ENCODE peak calls at places on chromosome 13, in seven cellular contexts. Z is skeletal muscle cell; L is HS-5; O is stimulated activated CD4-positive, alpha-beta T cell treated with anti-CD3 and anti-CD28 coated beads, Interleukin-15, amount 100 ng/mL, for 24 hours; K is stimulated activated CD8-positive, alpha-beta memory T cell treated with anti-CD3 and anti-CD28 coated beads, Interleukin-12 subunit alpha, Interleukin-12 subunit beta, amount 100 ng/mL, for 4 hours; H is progenitor cell of endocrine pancreas; A is HAP-1. Q is an unnamed sample.

GRCh38 chr13:104086759-104087158 is 1020.5 kb upstream of the SLC10A2 start:
- DNase-seq in O (no peak), A (no peak), H (no peak), Z (no peak), K (no peak), L (no peak), Q (no peak)

GRCh38 chr13:95059306-95059705 is 241.9 kb downstream of the ABCC4 start:
- DNase-seq in Z (no peak), K (no peak), H (no peak), L (no peak), A (no peak), O (no peak), Q (no peak)

GRCh38 chr13:24520733-24521132 is 8.2 kb upstream of the PARP4 start:
- DNase-seq in Z (no peak), K (no peak), L (no peak), A (no peak), H (no peak), O (no peak), Q (no peak)

GRCh38 chr13:46516624-46517318 is 36.2 kb upstream of the LRCH1 start:
- DNase-seq in Z (peak; percentile 76), L (no peak), K (no peak), A (no peak), H (no peak), O (no peak), Q (peak; percentile 90)

GRCh38 chr13:34577051-34577450 is 365.0 kb upstream of the NBEA start:
- DNase-seq in O (no peak), K (no peak), L (peak; percentile 13), H (no peak), Z (no peak), A (no peak), Q (no peak)

GRCh38 chr13:90534617-90535340 is 812.7 kb upstream of the MIR17HG start:
- DNase-seq in O (no peak), A (no peak), L (no peak), H (no peak), K (no peak), Z (no peak), Q (no peak)

GRCh38 chr13:43229506-43229905 is 206.1 kb downstream of the DNAJC15 start:
- DNase-seq in K (no peak), Z (no peak), L (no peak), A (no peak), H (no peak), O (no peak), Q (no peak)

GRCh38 chr13:73870970-73871935 is 263.0 kb downstream of the KLF12 start:
- DNase-seq in A (no peak), K (no peak), O (peak; percentile 18), Z (peak; percentile 91), L (no peak), H (no peak), Q (peak; percentile 88)

GRCh38 chr13:28429685-28430290 is 65.1 kb downstream of the FLT1 start:
- DNase-seq in L (no peak), K (no peak), Z (no peak), O (no peak), H (no peak), A (no peak), Q (no peak)

GRCh38 chr13:50200988-50201387 is 185.7 kb downstream of the KCNRG start:
- DNase-seq in O (no peak), Z (no peak), A (no peak), H (no peak), L (no peak), K (no peak), Q (peak; percentile 20)